ENCODE peak calls at places on chromosomes 13 and 19, in ten cellular contexts. K is A673, V is kidney, W is esophagus squamous epithelium, B is aorta, S is lower lobe of right lung, H is fibroblast of lung, E is left lung, I is IMR-90, A is small intestine. X is an unnamed sample.

GRCh38 chr19:17306285-17306714 is 628 bp downstream of the MRPL34 start:
- DNase-seq in K (no peak), V (no peak), W (no peak), B (peak; percentile 82), S (no peak), H (no peak), E (no peak), I (no peak), A (peak; percentile 68), X (no peak)

GRCh38 chr19:47613165-47614146 is 4.5 kb downstream of the BICRA start:
- DNase-seq in K (peak; percentile 86), V (no peak), W (no peak), B (peak; percentile 74), S (no peak), H (peak; percentile 80), E (peak; percentile 61), I (peak; percentile 70), A (no peak), X (no peak)

GRCh38 chr19:16041571-16042386 is 34.5 kb upstream of the TPM4 start:
- DNase-seq in K (peak; percentile 83), V (peak; percentile 89), W (no peak), B (peak; percentile 97), S (peak; percentile 86), H (peak; percentile 47), E (peak; percentile 95), I (peak; percentile 52), A (peak; percentile 76), X (peak; percentile 65)

GRCh38 chr19:18861235-18861634 is 29.5 kb downstream of the UPF1 start:
- DNase-seq in K (no peak), V (no peak), W (no peak), B (no peak), S (no peak), H (no peak), E (no peak), I (no peak), A (no peak), X (no peak)

GRCh38 chr13:21929400-21929799 is 258.5 kb downstream of the FGF9 start:
- DNase-seq in K (no peak), V (no peak), W (no peak), B (no peak), S (no peak), H (no peak), E (no peak), I (no peak), A (peak; percentile 22), X (no peak)

GRCh38 chr19:4038057-4038456 is 28.6 kb downstream of the ZBTB7A start:
- DNase-seq in K (no peak), V (no peak), W (no peak), B (no peak), S (no peak), H (no peak), E (peak; percentile 71), I (no peak), A (no peak), X (no peak)

GRCh38 chr19:38003427-38004099 is 96.6 kb downstream of the SIPA1L3 start:
- DNase-seq in K (peak; percentile 89), V (peak; percentile 90), W (no peak), B (peak; percentile 89), S (peak; percentile 80), H (peak; percentile 92), E (no peak), I (peak; percentile 92), A (peak; percentile 33), X (peak; percentile 90)

GRCh38 chr13:26051231-26052135 is at the start of gene SHISA2:
- DNase-seq in K (peak; percentile 65), V (peak; percentile 80), W (no peak), B (peak; percentile 75), S (peak; percentile 60), H (peak; percentile 67), E (peak; percentile 79), I (peak; percentile 31), A (peak; percentile 6), X (no peak)

GRCh38 chr13:21668665-21669599 is 1.9 kb upstream of the FGF9 start:
- DNase-seq in K (no peak), V (peak; percentile 79), W (no peak), B (no peak), S (no peak), H (peak; percentile 47), E (peak; percentile 82), I (peak; percentile 69), A (peak; percentile 20), X (no peak)

GRCh38 chr13:112783135-112783945 is 93.5 kb downstream of the ATP11A start:
- DNase-seq in K (no peak), V (no peak), W (no peak), B (peak; percentile 77), S (peak; percentile 58), H (peak; percentile 63), E (peak; percentile 75), I (peak; percentile 90), A (no peak), X (no peak)

GRCh38 chr19:1968279-1969175 is 27.6 kb downstream of the CSNK1G2 start:
- DNase-seq in K (no peak), V (peak; percentile 65), W (no peak), B (no peak), S (no peak), H (no peak), E (no peak), I (no peak), A (no peak), X (no peak)

GRCh38 chr13:44904982-44905381 is 84.3 kb downstream of the NUFIP1 start:
- DNase-seq in K (no peak), V (peak; percentile 81), W (no peak), B (peak; percentile 85), S (no peak), H (peak; percentile 98), E (no peak), I (peak; percentile 97), A (no peak), X (no peak)

GRCh38 chr19:45641274-45642105 is 2.3 kb upstream of the EML2 start:
- DNase-seq in K (peak; percentile 75), V (peak; percentile 93), W (peak; percentile 27), B (peak; percentile 88), S (peak; percentile 92), H (peak; percentile 70), E (peak; percentile 90), I (peak; percentile 41), A (peak; percentile 92), X (peak; percentile 97)

GRCh38 chr19:45640849-45641273 is 1.7 kb upstream of the EML2 start:
- DNase-seq in K (no peak), V (no peak), W (no peak), B (no peak), S (peak; percentile 53), H (no peak), E (no peak), I (no peak), A (no peak), X (no peak)

GRCh38 chr19:45637890-45638667 is 1.1 kb downstream of the EML2 start:
- DNase-seq in K (no peak), V (no peak), W (no peak), B (no peak), S (no peak), H (peak; percentile 65), E (no peak), I (peak; percentile 48), A (no peak), X (no peak)

GRCh38 chr19:45636902-45637301 is 2.3 kb downstream of the EML2 start:
- DNase-seq in K (no peak), V (no peak), W (no peak), B (no peak), S (no peak), H (no peak), E (no peak), I (no peak), A (no peak), X (no peak)

GRCh38 chr19:45638930-45639729 is at the start of gene EML2:
- DNase-seq in K (peak; percentile 71), V (peak; percentile 83), W (no peak), B (peak; percentile 86), S (peak; percentile 72), H (peak; percentile 39), E (peak; percentile 93), I (no peak), A (peak; percentile 66), X (no peak)
- H3K4me1 ChIP-seq in K (peaks cover 20% of the 10 kb centered on the region), V (peaks cover 12% of the 10 kb centered on the region), W (peaks cover 42% of the 10 kb centered on the region), B (no peaks in the 10 kb centered on the region), S (peaks cover 51% of the 10 kb centered on the region), H (peaks cover 14% of the 10 kb centered on the region), E (peaks cover 48% of the 10 kb centered on the region), I (peaks cover 18% of the 10 kb centered on the region), A (no peaks in the 10 kb centered on the region), X (peaks cover 13% of the 10 kb centered on the region)

DNA sequence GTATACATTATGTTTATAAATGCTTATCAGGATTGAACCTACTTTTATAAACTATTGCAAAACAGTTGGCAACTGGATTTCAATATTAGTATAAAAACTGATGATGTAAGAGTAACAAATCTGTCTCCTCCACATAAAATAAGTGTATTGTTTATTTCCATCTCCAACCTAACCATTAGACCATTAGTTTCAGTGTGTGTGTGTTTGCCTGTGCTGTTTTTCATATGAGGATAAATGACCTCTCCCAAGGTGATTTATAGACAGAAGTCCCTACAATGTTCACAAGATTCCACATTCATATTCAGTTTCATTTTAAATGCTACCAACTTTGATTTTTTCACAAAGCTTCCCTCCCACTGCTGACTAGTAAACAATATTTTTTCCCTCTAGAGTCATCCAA is 871.6 kb downstream of the PCDH9 start:
- DNase-seq in K (no peak), V (no peak), W (no peak), B (no peak), S (no peak), H (no peak), E (no peak), I (no peak), A (no peak), X (no peak)
- H3K4me1 ChIP-seq in K (no peaks in the 10 kb centered on the region), V (no peaks in the 10 kb centered on the region), W (no peaks in the 10 kb centered on the region), B (no peaks in the 10 kb centered on the region), S (no peaks in the 10 kb centered on the region), H (no peaks in the 10 kb centered on the region), E (no peaks in the 10 kb centered on the region), I (no peaks in the 10 kb centered on the region), A (no peaks in the 10 kb centered on the region), X (no peaks in the 10 kb centered on the region)

DNA sequence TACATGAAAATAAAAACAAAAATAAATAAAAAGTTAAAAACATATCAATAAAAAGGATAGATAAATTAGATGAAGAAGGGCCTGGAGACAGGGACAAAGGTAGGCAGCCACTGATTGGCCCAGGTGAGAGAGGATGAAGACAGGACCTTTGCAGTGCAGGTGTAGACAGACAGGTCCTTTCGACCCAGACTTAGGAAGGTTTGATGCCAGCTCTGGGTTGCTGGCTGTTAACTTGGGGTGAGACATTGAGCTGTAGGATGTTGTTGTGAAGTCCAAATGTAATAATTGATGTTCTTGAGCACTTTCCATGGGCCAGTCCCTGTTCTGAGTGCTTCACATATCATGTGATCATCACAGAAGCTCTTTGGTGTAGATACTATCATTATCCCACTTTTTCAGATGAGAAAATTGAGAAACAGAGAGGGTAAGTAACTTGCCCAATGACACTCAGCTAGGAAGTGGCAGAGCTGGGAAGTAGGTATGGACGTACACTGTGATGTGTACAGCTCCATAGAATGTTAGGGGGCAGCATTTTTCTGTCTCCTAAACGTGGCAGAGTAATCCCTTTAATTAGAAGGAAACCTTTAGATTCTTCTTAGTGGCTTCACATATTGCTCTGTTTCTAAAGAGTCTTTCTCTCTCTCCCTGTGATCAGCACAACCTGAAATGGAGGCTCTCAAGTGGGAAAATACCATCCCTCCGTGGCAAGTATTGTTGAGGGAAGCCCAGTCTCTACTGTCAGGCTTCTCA is 76.0 kb upstream of the STK24 start:
- DNase-seq in K (no peak), V (no peak), W (no peak), B (no peak), S (no peak), H (no peak), E (no peak), I (no peak), A (no peak), X (no peak)
- H3K4me1 ChIP-seq in K (no peaks in the 10 kb centered on the region), V (no peaks in the 10 kb centered on the region), W (no peaks in the 10 kb centered on the region), B (no peaks in the 10 kb centered on the region), S (peaks cover 24% of the 10 kb centered on the region), H (no peaks in the 10 kb centered on the region), E (peaks cover 14% of the 10 kb centered on the region), I (no peaks in the 10 kb centered on the region), A (peaks cover 3% of the 10 kb centered on the region), X (peaks cover 4% of the 10 kb centered on the region)

GRCh38 chr19:5958851-5959122 is 19.2 kb downstream of the RANBP3 start:
- DNase-seq in K (no peak), V (peak; percentile 45), W (no peak), B (no peak), S (no peak), H (no peak), E (no peak), I (no peak), A (no peak), X (no peak)
- H3K4me1 ChIP-seq in K (peaks cover 45% of the 10 kb centered on the region), V (peaks cover 36% of the 10 kb centered on the region), W (peaks cover 43% of the 10 kb centered on the region), B (peaks cover 6% of the 10 kb centered on the region), S (peaks cover 91% of the 10 kb centered on the region), H (peaks cover 35% of the 10 kb centered on the region), E (peaks cover 88% of the 10 kb centered on the region), I (peaks cover 50% of the 10 kb centered on the region), A (peaks cover 8% of the 10 kb centered on the region), X (peaks cover 11% of the 10 kb centered on the region)